ENCODE peak calls at places on chromosomes 6 and 20, in ten cellular contexts. J is fibroblast of the aortic adventitia, S is kidney glomerular epithelial cell, M is Caco-2, X is NCI-H1092 treated with DMSO at 0.1 percent for 48 hours, Y is cardiac fibroblast, A is T1000, D is GM12865, G is endodermal cell, K is HTR-8/SVneo. P is an unnamed sample.

GRCh38 chr6:13624871-13625288 is 9.7 kb downstream of the NOL7 start:
- DNase-seq in J (peak), S (peak), M (no peak), X (no peak), Y (peak), A (no peak), D (peak), G (peak), K (peak), P (no peak)

GRCh38 chr20:483791-484644 is 21.7 kb upstream of the TBC1D20 start:
- DNase-seq in J (no peak), S (no peak), M (no peak), X (peak), Y (no peak), A (no peak), D (no peak), G (no peak), K (no peak), P (no peak)

GRCh38 chr20:22586645-22587310 is 2.4 kb upstream of the FOXA2 start:
- DNase-seq in J (peak), S (no peak), M (peak), X (no peak), Y (no peak), A (no peak), D (peak), G (peak), K (no peak), P (no peak)

GRCh38 chr20:23130622-23130916 is 44.4 kb upstream of the CD93 start:
- DNase-seq in J (no peak), S (no peak), M (no peak), X (no peak), Y (no peak), A (no peak), D (no peak), G (no peak), K (no peak), P (no peak)

GRCh38 chr6:88492824-88493223 is 326.7 kb upstream of the CNR1 start:
- DNase-seq in J (peak), S (no peak), M (no peak), X (no peak), Y (peak), A (no peak), D (peak), G (no peak), K (peak), P (no peak)

GRCh38 chr6:100078509-100078908 is 84.5 kb upstream of the MCHR2 start:
- DNase-seq in J (peak), S (no peak), M (peak), X (no peak), Y (peak), A (no peak), D (peak), G (peak), K (no peak), P (no peak)

GRCh38 chr6:158327216-158327615 is 15.0 kb downstream of the TULP4 start:
- DNase-seq in J (no peak), S (no peak), M (no peak), X (no peak), Y (no peak), A (no peak), D (no peak), G (no peak), K (no peak), P (no peak)

GRCh38 chr20:10519361-10520048 is 84.4 kb downstream of the SLX4IP start:
- DNase-seq in J (peak), S (no peak), M (no peak), X (no peak), Y (peak), A (no peak), D (peak), G (no peak), K (no peak), P (no peak)

GRCh38 chr6:23587582-23587981 is 538.4 kb upstream of the NRSN1 start:
- DNase-seq in J (no peak), S (no peak), M (no peak), X (no peak), Y (no peak), A (no peak), D (no peak), G (no peak), K (no peak), P (no peak)

GRCh38 chr6:133097208-133097607 is 143.9 kb upstream of the EYA4 start:
- DNase-seq in J (no peak), S (no peak), M (no peak), X (no peak), Y (no peak), A (no peak), D (no peak), G (no peak), K (no peak), P (no peak)

GRCh38 chr6:157177731-157178336 is 145.5 kb downstream of the TMEM242 start:
- DNase-seq in J (no peak), S (no peak), M (no peak), X (no peak), Y (no peak), A (no peak), D (no peak), G (no peak), K (no peak), P (no peak)

GRCh38 chr6:116392158-116393032 is 21.6 kb downstream of the DSE start:
- DNase-seq in J (peak), S (no peak), M (no peak), X (no peak), Y (peak), A (no peak), D (peak), G (no peak), K (no peak), P (no peak)

GRCh38 chr20:23264545-23264944 is 86.0 kb upstream of the NXT1 start:
- DNase-seq in J (no peak), S (no peak), M (no peak), X (no peak), Y (no peak), A (no peak), D (no peak), G (no peak), K (no peak), P (no peak)

GRCh38 chr6:168103036-168103830 is 24.2 kb upstream of the FRMD1 start:
- DNase-seq in J (no peak), S (no peak), M (no peak), X (peak), Y (no peak), A (no peak), D (no peak), G (no peak), K (no peak), P (peak)

P was measured in NCI-H345.